ENCODE peak calls at places on chromosomes 2 and 18, in four cellular contexts. E is uterus, D is heart left ventricle, I is mammary epithelial cell. B is an unnamed sample. For H3K4me1, the result is how much of the 10 kb centered on the place peaks cover.

GRCh38 chr2:115083216-115083615 is 640.8 kb downstream of the DPP10 start:
- DNase-seq in E (no peak), D (no peak), I (no peak), B (no peak)

GRCh38 chr18:4454548-4455112 is 477 bp downstream of the DLGAP1 start:
- DNase-seq in E (no peak), D (no peak), I (no peak), B (no peak)

GRCh38 chr18:24992491-24992890 is 359.5 kb downstream of the ZNF521 start:
- DNase-seq in E (no peak), D (no peak), I (peak), B (no peak)

GRCh38 chr2:190916829-190917228 is 36.2 kb downstream of the GLS start:
- DNase-seq in E (no peak), D (no peak), I (no peak), B (no peak)

GRCh38 chr2:145503511-145503910 is 983.6 kb upstream of the ZEB2 start:
- DNase-seq in E (no peak), D (no peak), I (no peak), B (no peak)

GRCh38 chr2:114807666-114808065 is 365.2 kb downstream of the DPP10 start:
- DNase-seq in E (no peak), D (no peak), I (no peak), B (no peak)

GRCh38 chr18:77654302-77654701 is 404.7 kb downstream of the GALR1 start:
- DNase-seq in E (no peak), D (no peak), I (no peak), B (no peak)

GRCh38 chr2:220394433-220394832 is 767.0 kb downstream of the SLC4A3 start:
- DNase-seq in E (peak), D (peak), I (peak), B (no peak)

GRCh38 chr2:108905176-108905575 is 83.8 kb downstream of the EDAR start:
- DNase-seq in E (no peak), D (peak), I (no peak), B (no peak)

GRCh38 chr2:229081411-229081810 is 189.7 kb downstream of the PID1 start:
- DNase-seq in E (no peak), D (no peak), I (no peak), B (no peak)

DNA sequence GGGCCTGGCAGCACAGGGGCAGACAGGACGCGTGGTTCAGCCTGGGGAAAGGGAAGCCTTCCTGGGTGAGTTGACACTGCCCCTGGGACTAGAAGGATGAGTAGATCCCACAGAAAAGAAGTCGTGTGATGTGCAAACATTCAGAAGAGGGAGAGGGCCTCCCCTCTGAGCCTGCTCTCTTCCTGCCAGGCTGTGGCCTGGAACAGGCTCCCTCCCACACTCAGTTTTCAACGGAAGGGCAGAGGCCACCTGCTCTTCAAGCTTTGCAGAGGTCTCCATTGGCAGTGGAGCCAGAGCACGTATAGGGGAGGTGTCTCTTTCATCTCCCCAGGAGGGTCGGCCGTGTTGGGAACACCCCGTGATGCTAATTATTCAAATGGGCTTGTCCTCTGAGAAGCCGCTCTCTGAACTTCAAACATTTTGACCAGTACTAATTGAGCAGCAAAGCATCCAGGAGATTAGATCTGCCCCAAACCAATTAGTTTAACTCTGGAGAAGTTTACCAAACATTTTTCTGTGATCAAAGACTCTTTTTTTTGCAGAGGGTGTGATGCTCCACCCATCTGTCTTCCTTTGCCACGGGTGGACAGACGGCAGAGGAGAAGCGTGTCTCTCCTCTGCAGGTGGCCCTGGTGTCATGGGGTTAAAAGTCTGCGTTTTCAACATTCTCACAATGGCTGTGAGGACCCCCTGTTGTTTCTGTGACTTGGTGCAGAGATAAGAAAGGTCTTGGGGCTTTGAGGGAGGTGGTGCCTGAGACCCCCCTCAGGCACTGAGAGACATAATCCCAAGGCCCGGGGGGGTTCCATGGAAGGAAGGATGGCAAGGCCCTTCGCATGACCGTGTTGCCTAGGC is 29.5 kb upstream of the ODC1 start:
- DNase-seq in E (no peak), D (no peak), I (no peak), B (no peak)
- H3K4me1 ChIP-seq in E (under half), D (under half), I (under half), B (under half)

DNA sequence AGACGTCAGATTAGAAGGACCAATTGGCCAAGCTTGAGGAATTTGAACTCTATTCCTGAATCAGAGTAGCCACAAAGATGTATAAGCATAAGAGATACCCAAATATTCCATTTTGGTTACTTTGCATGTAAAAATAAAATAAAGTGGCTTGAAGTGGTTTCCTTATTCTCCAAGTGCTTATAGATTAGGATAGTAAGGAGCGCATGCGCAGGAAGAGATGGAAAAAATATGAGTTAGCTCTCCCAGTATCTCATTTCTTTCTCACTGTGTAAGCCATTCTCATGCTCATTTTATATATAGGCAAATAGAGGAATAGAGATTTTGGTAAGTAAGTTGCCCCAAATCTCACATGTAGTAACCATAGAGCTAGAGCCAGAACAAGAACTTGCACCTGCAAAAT is 241.3 kb downstream of the SETBP1 start:
- DNase-seq in E (no peak), D (no peak), I (no peak), B (no peak)
- H3K4me1 ChIP-seq in E (under half), D (under half), I (under half), B (under half)

GRCh38 chr2:42138163-42139016 is 30.8 kb upstream of the EML4 start:
- DNase-seq in E (no peak), D (peak), I (peak), B (no peak)
- H3K4me1 ChIP-seq in E (under half), D (half or more), I (under half), B (under half)

GRCh38 chr2:58137856-58138255 is 91.2 kb downstream of the VRK2 start:
- DNase-seq in E (no peak), D (peak), I (no peak), B (no peak)

GRCh38 chr2:58135861-58136260 is 89.3 kb downstream of the VRK2 start:
- DNase-seq in E (no peak), D (no peak), I (no peak), B (no peak)

GRCh38 chr2:58140508-58141072 is 94.0 kb downstream of the VRK2 start:
- DNase-seq in E (no peak), D (no peak), I (no peak), B (no peak)

GRCh38 chr2:58138631-58139030 is 92.0 kb downstream of the VRK2 start:
- DNase-seq in E (no peak), D (no peak), I (no peak), B (no peak)

DNA sequence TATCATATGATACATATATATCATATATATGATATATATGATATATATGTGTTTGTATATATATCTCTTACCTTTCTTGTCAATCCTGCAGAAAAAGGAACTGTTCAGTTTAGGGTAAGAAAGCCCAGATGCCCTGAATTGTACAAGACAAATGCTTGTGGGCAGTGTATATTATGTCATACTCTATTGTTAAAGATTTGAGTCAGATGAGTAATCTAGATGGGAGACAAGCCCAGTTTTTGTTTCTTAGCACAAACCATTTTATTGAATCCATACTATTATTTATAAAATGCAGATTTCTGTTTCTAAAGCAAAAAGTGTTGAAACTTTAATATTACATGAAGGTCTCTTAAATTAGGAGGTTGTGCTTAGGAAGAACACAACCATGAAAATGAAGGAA is 90.6 kb downstream of the VRK2 start:
- DNase-seq in E (no peak), D (no peak), I (peak), B (no peak)
- H3K4me1 ChIP-seq in E (under half), D (under half), I (under half), B (under half)

GRCh38 chr2:11343344-11343625 is 1.2 kb downstream of the ROCK2 start:
- DNase-seq in E (no peak), D (no peak), I (peak), B (no peak)
- H3K4me1 ChIP-seq in E (under half), D (under half), I (under half), B (under half)

GRCh38 chr2:9753665-9754531 is 89.4 kb upstream of the TAF1B start:
- DNase-seq in E (no peak), D (no peak), I (peak), B (peak)

GRCh38 chr2:9752441-9753275 is 90.6 kb upstream of the TAF1B start:
- DNase-seq in E (no peak), D (no peak), I (peak), B (peak)

GRCh38 chr2:9754532-9754887 is 88.8 kb upstream of the TAF1B start:
- DNase-seq in E (no peak), D (no peak), I (no peak), B (no peak)

GRCh38 chr2:9751831-9752230 is 91.4 kb upstream of the TAF1B start:
- DNase-seq in E (no peak), D (no peak), I (no peak), B (no peak)

GRCh38 chr2:9753276-9753600 is 90.0 kb upstream of the TAF1B start:
- DNase-seq in E (no peak), D (no peak), I (peak), B (peak)
- H3K4me1 ChIP-seq in E (under half), D (under half), I (under half), B (under half)